ENCODE peak calls at places on chromosome 1, in six cellular contexts. A, I, M, B, W and C are unnamed samples.

GRCh38 chr1:46508760-46509159 is 19.1 kb downstream of the DMBX1 start:
- DNase-seq in A (no peak), I (no peak), M (no peak), B (no peak), W (no peak), C (peak)

GRCh38 chr1:226407199-226407496 is 745 bp downstream of the PARP1 start:
- DNase-seq in A (no peak), I (no peak), M (no peak), B (no peak), W (no peak), C (no peak)

GRCh38 chr1:59560807-59561450 is 253.8 kb upstream of the HOOK1 start:
- DNase-seq in A (no peak), I (no peak), M (no peak), B (no peak), W (no peak), C (peak)

GRCh38 chr1:27555700-27556424 is 48.1 kb downstream of the AHDC1 start:
- DNase-seq in A (no peak), I (no peak), M (no peak), B (no peak), W (no peak), C (no peak)

GRCh38 chr1:32014199-32014936 is 700 bp downstream of the KHDRBS1 start:
- DNase-seq in A (peak), I (peak), M (no peak), B (peak), W (no peak), C (peak)

GRCh38 chr1:39370602-39371001 is 120.8 kb upstream of the BMP8A start:
- DNase-seq in A (no peak), I (no peak), M (no peak), B (no peak), W (no peak), C (no peak)

GRCh38 chr1:228530951-228531731 is 44.0 kb downstream of the RNF187 start:
- DNase-seq in A (no peak), I (no peak), M (no peak), B (no peak), W (no peak), C (no peak)

GRCh38 chr1:89523597-89524368 is 846 bp upstream of the LRRC8B start:
- DNase-seq in A (no peak), I (peak), M (no peak), B (peak), W (no peak), C (peak)

GRCh38 chr1:226364129-226364899 is 43.6 kb downstream of the PARP1 start:
- DNase-seq in A (no peak), I (no peak), M (no peak), B (no peak), W (no peak), C (no peak)

GRCh38 chr1:53316742-53317650 is 10.9 kb downstream of the LRP8 start:
- DNase-seq in A (no peak), I (no peak), M (no peak), B (no peak), W (no peak), C (peak)

GRCh38 chr1:223221686-223222085 is 78.6 kb upstream of the TLR5 start:
- DNase-seq in A (no peak), I (no peak), M (no peak), B (no peak), W (no peak), C (no peak)

GRCh38 chr1:72485786-72486185 is 203.4 kb upstream of the NEGR1 start:
- DNase-seq in A (no peak), I (no peak), M (no peak), B (no peak), W (no peak), C (no peak)